ENCODE peak calls at places on chromosomes 6 and 20, in four cellular contexts. Q is NCI-H2029 treated with DMSO at 0.1 percent for 48 hours, X is dermis blood vessel endothelial cell, H is ecto neural progenitor cell. L is an unnamed sample.

GRCh38 chr20:32333988-32334885 is 23.9 kb upstream of the ASXL1 start:
- DNase-seq in Q (peak), X (peak), H (no peak), L (no peak)

GRCh38 chr6:160419488-160419887 is 71.3 kb downstream of the SLC22A3 start:
- DNase-seq in Q (no peak), X (no peak), H (no peak), L (no peak)

GRCh38 chr6:40308533-40309306 is 278.4 kb downstream of the LRFN2 start:
- DNase-seq in Q (peak), X (peak), H (peak), L (peak)

GRCh38 chr6:13272131-13273046 is 55.9 kb downstream of the TBC1D7 start:
- DNase-seq in Q (no peak), X (no peak), H (no peak), L (no peak)

GRCh38 chr6:69693749-69694148 is 103.1 kb downstream of the LMBRD1 start:
- DNase-seq in Q (no peak), X (no peak), H (no peak), L (peak)

GRCh38 chr20:38867062-38867359 is 59.2 kb upstream of the FAM83D start:
- DNase-seq in Q (no peak), X (no peak), H (no peak), L (no peak)

GRCh38 chr20:25286917-25287316 is 39.0 kb downstream of the PYGB start:
- DNase-seq in Q (no peak), X (no peak), H (no peak), L (no peak)

GRCh38 chr20:63100926-63101699 is 94.3 kb upstream of the BHLHE23 start:
- DNase-seq in Q (no peak), X (no peak), H (no peak), L (no peak)

GRCh38 chr6:49935387-49935786 is 28.6 kb downstream of the DEFB114 start:
- DNase-seq in Q (no peak), X (no peak), H (no peak), L (no peak)

L was measured in AG10803.